ENCODE peak calls at places on chromosomes 7 and 10, in nine cellular contexts. H is colonic mucosa; Z is gastrocnemius medialis; N is fibroblast of lung; B is stomach; W is CD4-positive, CD25-positive, alpha-beta regulatory T cell; R is lung; U is Karpas-422; V is thyroid gland. I is an unnamed sample.

GRCh38 chr10:124565565-124566221 is 104.1 kb downstream of the LHPP start:
- DNase-seq in B (peak; percentile 81), W (no peak), N (peak; percentile 28), V (peak; percentile 93), U (peak; percentile 93), R (peak; percentile 67), Z (peak; percentile 97), H (no peak), I (no peak)

GRCh38 chr7:130322615-130323014 is 22.0 kb upstream of the CPA5 start:
- DNase-seq in W (no peak), U (no peak), Z (no peak), H (no peak), B (no peak), V (no peak), R (no peak), N (no peak), I (no peak)

GRCh38 chr10:88682491-88682890 is 18.2 kb downstream of the LIPF start:
- DNase-seq in B (no peak), W (no peak), N (no peak), V (no peak), Z (no peak), R (no peak), H (no peak), U (no peak), I (no peak)

GRCh38 chr7:151503902-151504714 is 15.6 kb downstream of the RHEB start:
- DNase-seq in W (no peak), R (peak; percentile 60), U (no peak), Z (peak; percentile 80), V (no peak), B (no peak), H (no peak), N (peak; percentile 97), I (no peak)

GRCh38 chr10:77771450-77771849 is 133.8 kb upstream of the KCNMA1 start:
- DNase-seq in W (no peak), Z (no peak), R (no peak), B (no peak), U (no peak), N (no peak), H (no peak), V (no peak), I (no peak)

GRCh38 chr10:77496941-77497420 is 140.6 kb downstream of the KCNMA1 start:
- DNase-seq in W (no peak), U (peak; percentile 53), N (no peak), R (no peak), H (no peak), V (no peak), B (no peak), Z (no peak), I (no peak)

GRCh38 chr7:1314908-1315450 is 82.3 kb downstream of the UNCX start:
- DNase-seq in V (no peak), R (no peak), H (no peak), U (no peak), B (no peak), Z (no peak), N (no peak), W (no peak), I (no peak)

GRCh38 chr7:24978837-24979469 is 1.0 kb downstream of the OSBPL3 start:
- DNase-seq in Z (no peak), R (peak; percentile 41), B (no peak), W (no peak), N (peak; percentile 30), V (peak; percentile 54), H (no peak), U (peak; percentile 68), I (peak; percentile 2)

DNA sequence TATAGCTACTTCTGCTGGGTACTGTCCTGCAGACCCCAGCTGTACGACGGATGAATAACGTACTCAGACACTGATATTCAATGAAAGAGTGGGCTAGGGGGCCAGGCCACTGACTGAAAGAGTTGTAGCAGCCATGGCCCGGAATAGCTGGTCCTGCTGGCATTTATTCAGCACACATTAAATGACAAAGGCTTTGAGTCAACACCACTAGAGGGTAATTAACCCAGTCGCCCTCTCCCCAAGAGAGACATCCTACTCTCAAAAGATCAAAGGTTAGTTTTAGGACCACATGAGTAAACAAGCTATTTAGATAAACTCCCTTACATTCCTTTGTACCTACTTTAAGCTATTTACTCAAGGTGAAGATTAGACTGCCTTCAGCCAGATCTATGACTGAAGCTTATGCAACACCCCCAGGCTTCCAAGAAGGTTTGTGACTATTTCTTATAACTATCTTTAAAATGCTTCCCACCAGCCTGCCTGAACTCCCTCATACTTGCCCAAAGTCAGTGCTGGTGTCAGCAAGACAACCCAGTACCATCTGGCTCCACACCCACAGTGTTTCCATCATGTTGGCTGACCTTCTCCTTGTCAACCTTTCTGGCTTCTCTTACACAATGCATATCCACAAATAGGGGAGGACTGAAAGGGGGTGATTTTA is 629.1 kb downstream of the SORCS1 start:
- DNase-seq in V (no peak), H (no peak), Z (no peak), B (no peak), W (no peak), N (no peak), R (no peak), U (no peak), I (no peak)
- H3K27ac ChIP-seq in V (no peak overlapping the region), H (no peak overlapping the region), Z (no peak overlapping the region), B (no peak overlapping the region), W (no peak overlapping the region), N (no peak overlapping the region), R (no peak overlapping the region), U (no peak overlapping the region), I (no peak overlapping the region)

GRCh38 chr7:6161463-6162330 is 110.7 kb downstream of the CYTH3 start:
- DNase-seq in V (no peak), W (peak; percentile 1), H (no peak), U (no peak), R (no peak), B (no peak), Z (no peak), N (no peak), I (no peak)

GRCh38 chr7:6159097-6159483 is 113.3 kb downstream of the CYTH3 start:
- DNase-seq in U (no peak), R (no peak), N (peak; percentile 12), Z (no peak), W (no peak), B (no peak), V (no peak), H (no peak), I (no peak)

GRCh38 chr7:6158424-6159096 is 113.9 kb downstream of the CYTH3 start:
- DNase-seq in B (no peak), H (no peak), R (no peak), W (no peak), Z (no peak), V (no peak), U (no peak), N (no peak), I (peak; percentile 45)

GRCh38 chr7:6159524-6160011 is 112.9 kb downstream of the CYTH3 start:
- DNase-seq in W (no peak), N (no peak), H (no peak), Z (no peak), U (no peak), B (peak; percentile 24), V (no peak), R (no peak), I (no peak)

GRCh38 chr7:6160191-6160623 is 112.2 kb downstream of the CYTH3 start:
- DNase-seq in U (no peak), W (no peak), B (peak; percentile 51), N (peak; percentile 82), Z (peak; percentile 70), R (peak; percentile 40), H (peak; percentile 35), V (peak; percentile 61), I (no peak)
- H3K27ac ChIP-seq in U (no peak overlapping the region), W (no peak overlapping the region), B (no peak overlapping the region), N (peak overlapping the region; percentile 60), Z (peak overlapping the region; percentile 32), R (no peak overlapping the region), H (no peak overlapping the region), V (no peak overlapping the region), I (no peak overlapping the region)

GRCh38 chr7:22860337-22860736 is 37.7 kb upstream of the TOMM7 start:
- DNase-seq in H (no peak), Z (no peak), V (no peak), R (no peak), W (no peak), N (no peak), B (no peak), U (peak; percentile 66), I (no peak)

GRCh38 chr7:22860784-22861482 is 38.3 kb upstream of the TOMM7 start:
- DNase-seq in W (peak; percentile 16), V (no peak), B (no peak), H (no peak), Z (no peak), U (peak; percentile 78), N (no peak), R (no peak), I (no peak)

GRCh38 chr7:22859676-22860290 is 37.1 kb upstream of the TOMM7 start:
- DNase-seq in U (peak; percentile 50), H (no peak), N (no peak), Z (no peak), W (no peak), R (no peak), V (no peak), B (no peak), I (no peak)

GRCh38 chr7:22858274-22858639 is 35.6 kb upstream of the TOMM7 start:
- DNase-seq in N (no peak), R (no peak), H (no peak), Z (no peak), U (no peak), B (no peak), V (no peak), W (no peak), I (no peak)

GRCh38 chr7:22858640-22859561 is 36.3 kb upstream of the TOMM7 start:
- DNase-seq in H (no peak), U (peak; percentile 65), W (no peak), N (peak; percentile 99), Z (peak; percentile 42), V (no peak), R (no peak), B (no peak), I (no peak)
- H3K27ac ChIP-seq in H (peak overlapping the region; percentile 38), U (no peak overlapping the region), W (no peak overlapping the region), N (peak overlapping the region; percentile 92), Z (peak overlapping the region; percentile 99), V (no peak overlapping the region), R (peak overlapping the region; percentile 63), B (no peak overlapping the region), I (no peak overlapping the region)

GRCh38 chr10:34104829-34105572 is 710.1 kb downstream of the PARD3 start:
- DNase-seq in U (no peak), H (no peak), N (peak; percentile 45), R (no peak), V (no peak), W (no peak), Z (no peak), B (no peak), I (no peak)

GRCh38 chr10:34102917-34103506 is 712.1 kb downstream of the PARD3 start:
- DNase-seq in R (no peak), H (no peak), W (no peak), N (peak; percentile 95), B (no peak), U (no peak), V (no peak), Z (no peak), I (no peak)

GRCh38 chr10:34101001-34101400 is 714.1 kb downstream of the PARD3 start:
- DNase-seq in R (no peak), U (no peak), V (no peak), N (no peak), B (no peak), Z (no peak), H (no peak), W (no peak), I (no peak)

GRCh38 chr10:34098817-34099567 is 716.1 kb downstream of the PARD3 start:
- DNase-seq in N (peak; percentile 52), Z (no peak), H (no peak), W (no peak), V (no peak), B (no peak), U (no peak), R (no peak), I (no peak)

DNA sequence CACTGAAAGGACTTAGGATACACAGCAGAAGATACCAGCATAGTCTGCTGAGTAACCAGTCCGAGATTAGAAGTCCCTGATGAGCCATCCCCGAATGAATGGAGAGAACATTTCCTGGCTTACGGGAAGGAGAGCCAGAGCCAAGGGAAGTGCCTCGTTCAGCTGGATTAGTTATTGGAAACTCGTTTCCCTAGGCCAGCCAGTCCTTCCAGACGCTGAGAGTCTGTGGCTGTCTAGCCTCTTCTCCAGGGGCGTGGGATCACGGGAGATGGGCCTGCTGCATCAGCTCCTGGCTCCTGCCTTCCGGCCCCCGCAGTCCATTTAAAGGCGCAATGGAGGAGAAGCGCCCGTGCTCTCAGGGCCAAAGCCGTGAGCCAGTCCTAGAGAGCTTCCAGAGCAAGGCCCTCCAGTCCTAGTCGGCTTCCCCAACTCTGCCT is 712.8 kb downstream of the PARD3 start:
- DNase-seq in V (peak; percentile 10), N (peak; percentile 65), Z (peak; percentile 35), H (peak; percentile 53), R (peak; percentile 39), W (no peak), B (no peak), U (no peak), I (no peak)
- H3K27ac ChIP-seq in V (no peak overlapping the region), N (peak overlapping the region; percentile 87), Z (peak overlapping the region; percentile 57), H (peak overlapping the region; percentile 47), R (peak overlapping the region; percentile 62), W (no peak overlapping the region), B (peak overlapping the region; percentile 5), U (no peak overlapping the region), I (no peak overlapping the region)